ENCODE peak calls at places on chromosomes 7 and 10, in four cellular contexts. R, L, F and Y are unnamed samples.

GRCh38 chr10:124977648-124978375 is 35.9 kb downstream of the ZRANB1 start:
- DNase-seq in R (no peak), L (no peak), F (no peak), Y (no peak)

GRCh38 chr10:71840177-71840711 is 10.8 kb downstream of the PSAP start:
- DNase-seq in F (no peak), L (no peak), R (no peak), Y (peak; percentile 81)

GRCh38 chr10:104472957-104473745 is 119.5 kb downstream of the CFAP58 start:
- DNase-seq in L (no peak), R (no peak), F (no peak), Y (no peak)

GRCh38 chr10:123287594-123288247 is 133.5 kb downstream of the BUB3 start:
- DNase-seq in R (peak; percentile 77), L (no peak), F (no peak), Y (peak; percentile 79)

GRCh38 chr10:86366033-86366901 is at the start of gene GRID1:
- DNase-seq in L (no peak), F (peak; percentile 57), R (no peak), Y (peak; percentile 98)

GRCh38 chr10:75922435-75922834 is 491.0 kb downstream of the LRMDA start:
- DNase-seq in R (no peak), F (no peak), L (peak; percentile 10), Y (no peak)

GRCh38 chr10:25226775-25227682 is 52.2 kb downstream of the GPR158 start:
- DNase-seq in F (peak; percentile 8), L (peak; percentile 21), R (peak; percentile 48), Y (peak; percentile 27)

GRCh38 chr10:93115661-93116383 is 42.1 kb downstream of the CYP26A1 start:
- DNase-seq in F (peak; percentile 74), L (peak; percentile 63), R (peak; percentile 74), Y (peak; percentile 69)

GRCh38 chr10:104711167-104711765 is 70.2 kb downstream of the SORCS3 start:
- DNase-seq in L (no peak), F (no peak), R (no peak), Y (no peak)

GRCh38 chr7:43199333-43199732 is 86.9 kb downstream of the HECW1 start:
- DNase-seq in L (no peak), R (no peak), F (no peak), Y (no peak)

GRCh38 chr10:28281726-28282325 is 21.0 kb downstream of the MPP7 start:
- DNase-seq in F (no peak), R (no peak), L (no peak), Y (no peak)

GRCh38 chr10:70430489-70431445 is 10.7 kb downstream of the NODAL start:
- DNase-seq in F (no peak), R (no peak), L (peak; percentile 80), Y (no peak)

GRCh38 chr7:131108212-131108980 is 219.3 kb upstream of the MKLN1 start:
- DNase-seq in R (no peak), F (no peak), L (no peak), Y (no peak)

GRCh38 chr10:6928531-6929080 is 348.5 kb upstream of the PRKCQ start:
- DNase-seq in R (no peak), F (no peak), L (no peak), Y (no peak)

GRCh38 chr10:68876246-68876918 is 24.7 kb upstream of the DDX50 start:
- DNase-seq in F (no peak), L (peak; percentile 96), R (no peak), Y (no peak)

GRCh38 chr7:73974948-73975926 is 52.7 kb upstream of the ELN start:
- DNase-seq in L (no peak), F (no peak), R (no peak), Y (no peak)

GRCh38 chr7:8205572-8205971 is 56.4 kb downstream of the ICA1 start:
- DNase-seq in R (no peak), L (no peak), F (no peak), Y (no peak)

GRCh38 chr7:41065663-41066062 is 637.2 kb downstream of the INHBA start:
- DNase-seq in R (no peak), L (no peak), F (no peak), Y (no peak)

GRCh38 chr7:121480566-121481335 is 84.6 kb upstream of the FAM3C start:
- DNase-seq in R (no peak), F (no peak), L (no peak), Y (no peak)

GRCh38 chr10:84665883-84666463 is 337.6 kb downstream of the CCSER2 start:
- DNase-seq in F (peak; percentile 76), R (peak; percentile 21), L (peak; percentile 37), Y (no peak)

GRCh38 chr10:110275140-110275729 is 29.5 kb downstream of the SMNDC1 start:
- DNase-seq in L (no peak), F (no peak), R (no peak), Y (no peak)

GRCh38 chr10:122461367-122461728 is at the start of gene HTRA1:
- DNase-seq in L (no peak), R (no peak), F (no peak), Y (peak; percentile 84)

GRCh38 chr10:76880931-76881330 is 756.7 kb downstream of the KCNMA1 start:
- DNase-seq in F (no peak), L (no peak), R (no peak), Y (no peak)

GRCh38 chr7:12732428-12732827 is 45.0 kb downstream of the ARL4A start:
- DNase-seq in F (no peak), R (no peak), L (no peak), Y (no peak)

GRCh38 chr7:91628742-91629141 is 251.8 kb downstream of the MTERF1 start:
- DNase-seq in F (no peak), L (no peak), R (no peak), Y (peak; percentile 44)

GRCh38 chr7:41695661-41696322 is 7.1 kb downstream of the INHBA start:
- DNase-seq in L (no peak), R (no peak), F (no peak), Y (no peak)

GRCh38 chr7:66211429-66211828 is 6.3 kb downstream of the TPST1 start:
- DNase-seq in F (no peak), L (no peak), R (no peak), Y (no peak)

GRCh38 chr10:91743460-91743859 is 54.8 kb upstream of the TNKS2 start:
- DNase-seq in R (no peak), F (no peak), L (no peak), Y (no peak)

GRCh38 chr7:39948375-39948774 is 1.7 kb upstream of the CDK13 start:
- DNase-seq in L (no peak), F (no peak), R (no peak), Y (peak; percentile 35)

GRCh38 chr7:55325371-55325792 is 39.8 kb upstream of the LANCL2 start:
- DNase-seq in F (no peak), L (no peak), R (no peak), Y (no peak)

GRCh38 chr7:151632750-151633515 is 113.2 kb upstream of the RHEB start:
- DNase-seq in L (no peak), R (no peak), F (no peak), Y (no peak)

GRCh38 chr7:151631968-151632749 is 112.5 kb upstream of the RHEB start:
- DNase-seq in L (peak; percentile 55), F (peak; percentile 99), R (no peak), Y (peak; percentile 97)

GRCh38 chr7:151630349-151630748 is 110.7 kb upstream of the RHEB start:
- DNase-seq in L (no peak), F (no peak), R (no peak), Y (no peak)

GRCh38 chr7:151629873-151630272 is 110.2 kb upstream of the RHEB start:
- DNase-seq in L (no peak), R (no peak), F (no peak), Y (no peak)

DNA sequence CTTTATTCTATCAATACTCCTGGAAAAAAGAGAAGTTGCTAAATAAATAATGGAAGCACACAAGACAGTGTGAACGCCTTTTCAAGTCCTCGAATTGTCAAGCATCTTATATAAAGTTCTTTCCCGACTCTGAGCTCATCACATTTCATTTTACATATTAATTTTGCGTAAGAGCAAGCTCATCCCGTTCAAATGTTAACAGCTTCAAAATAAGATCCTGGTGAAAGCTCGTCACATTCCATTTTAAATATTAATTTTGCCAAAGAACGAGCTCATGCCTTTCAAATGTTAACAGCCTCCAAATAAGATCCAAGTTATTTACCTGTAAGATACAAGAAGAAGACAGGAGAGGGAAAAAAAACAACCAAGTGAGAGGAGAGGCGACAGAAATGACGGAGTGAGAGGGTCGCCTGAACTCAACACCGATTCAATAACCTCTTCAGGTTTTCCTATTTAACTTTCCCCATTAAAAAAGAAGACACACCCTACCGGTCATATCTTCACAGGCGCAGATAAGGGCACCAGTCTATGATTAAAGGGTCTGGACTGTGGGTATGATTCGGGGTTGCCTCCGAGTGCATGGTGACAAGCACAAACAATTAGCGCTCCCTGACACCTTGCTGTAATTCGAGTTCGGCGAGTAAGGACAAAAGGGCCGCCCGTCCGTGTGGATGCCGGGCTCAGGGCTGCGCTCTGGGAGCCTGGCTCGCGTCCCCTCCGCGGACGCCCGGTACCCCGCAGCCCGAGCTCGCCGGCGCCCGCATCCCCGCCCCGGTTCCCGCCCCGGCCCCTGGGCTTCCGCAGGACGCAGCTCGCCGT is 111.7 kb upstream of the RHEB start:
- DNase-seq in F (no peak), R (no peak), L (no peak), Y (no peak)
- TF ChIP-seq ELF1 in F (no peak), R (no peak), L (no peak), Y (no peak)

DNA sequence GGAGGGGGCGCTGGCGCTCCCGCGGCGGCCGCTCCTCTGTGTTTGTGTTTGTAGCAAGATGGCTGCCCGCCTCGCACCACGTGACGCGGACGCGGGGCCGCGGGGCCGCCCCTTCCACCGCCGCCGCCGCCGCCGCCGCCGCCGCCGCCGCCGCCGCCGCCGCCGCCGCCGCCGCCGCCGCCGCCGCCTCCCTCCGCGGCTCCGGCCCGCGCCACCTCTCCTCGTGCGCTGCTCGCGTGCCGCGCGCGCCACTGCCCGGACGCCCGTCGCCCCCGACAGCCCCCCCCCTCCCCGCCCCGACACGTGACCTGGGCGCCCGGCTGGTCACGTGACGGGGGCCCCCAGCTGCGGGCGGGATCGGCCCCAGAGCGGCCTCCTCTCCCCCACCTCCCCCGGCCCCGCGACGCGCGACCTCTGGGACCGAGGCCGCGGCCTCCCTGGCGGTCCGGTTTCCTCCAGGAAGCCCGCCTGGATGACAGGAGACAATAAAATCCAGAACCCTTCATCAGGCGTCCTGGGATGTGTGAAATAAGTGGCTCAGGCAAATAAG is at the start of gene GIGYF1:
- DNase-seq in R (no peak), L (peak; percentile 33), F (peak; percentile 99), Y (peak; percentile 100)
- TF ChIP-seq ELF1 in R (no peak), L (no peak), F (no peak), Y (no peak)

GRCh38 chr7:96127746-96128145 is 194.2 kb downstream of the SLC25A13 start:
- DNase-seq in F (no peak), L (no peak), R (no peak), Y (no peak)

GRCh38 chr7:96122746-96123145 is 199.2 kb downstream of the SLC25A13 start:
- DNase-seq in F (no peak), L (no peak), R (no peak), Y (no peak)

GRCh38 chr7:96131525-96131924 is 190.4 kb downstream of the SLC25A13 start:
- DNase-seq in R (no peak), L (no peak), F (no peak), Y (no peak)

GRCh38 chr7:96121752-96122151 is 200.1 kb downstream of the SLC25A13 start:
- DNase-seq in L (no peak), F (no peak), R (no peak), Y (no peak)

GRCh38 chr7:96126382-96126781 is 195.5 kb downstream of the SLC25A13 start:
- DNase-seq in R (no peak), F (no peak), L (peak; percentile 79), Y (no peak)
- TF ChIP-seq ELF1 in R (no peak), F (no peak), L (no peak), Y (no peak)

DNA sequence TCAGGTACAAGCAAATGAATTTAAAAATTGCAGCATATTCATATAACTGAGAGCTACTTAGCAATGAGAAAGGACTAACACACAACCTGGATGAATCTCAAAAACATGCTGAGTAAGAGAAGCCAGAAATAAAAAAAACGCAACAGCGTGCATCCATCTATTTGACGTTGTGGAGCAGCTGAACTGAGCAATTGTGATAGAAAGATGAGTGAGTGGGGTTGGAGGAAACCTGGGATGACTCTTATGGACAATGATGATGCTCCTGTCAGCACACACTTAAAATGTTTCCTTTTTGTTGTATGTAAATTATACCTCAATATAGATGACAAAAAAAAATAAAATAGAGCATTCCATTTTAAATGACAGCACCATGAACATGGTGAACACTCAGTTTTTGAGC is 36.0 kb upstream of the AKR1E2 start:
- DNase-seq in R (no peak), L (no peak), F (no peak), Y (no peak)
- TF ChIP-seq ELF1 in R (no peak), L (no peak), F (no peak), Y (no peak)